ENCODE peak calls at places on chromosomes 6 and 20, in seven cellular contexts. O is renal cortical epithelial cell; D is iris pigment epithelial cell; L is activated T-helper 1 cell treated with anti-CD3 and anti-CD28 coated beads, Interleukin-2, amount 50 U/mL, for 16 hours; P is GM04503; M is GM12864; A is ureter. V is an unnamed sample.

GRCh38 chr6:125104425-125104824 is 49.1 kb upstream of the TPD52L1 start:
- DNase-seq in A (no peak), L (no peak), D (peak; percentile 65), O (peak; percentile 27), M (no peak), P (peak; percentile 76), V (no peak)

GRCh38 chr6:30618270-30618787 is 689 bp downstream of the MRPS18B start:
- DNase-seq in M (no peak), P (no peak), L (no peak), D (no peak), O (no peak), A (no peak), V (no peak)

GRCh38 chr20:23231561-23232218 is 118.9 kb upstream of the NXT1 start:
- DNase-seq in D (no peak), L (no peak), M (no peak), P (no peak), A (peak; percentile 37), O (no peak), V (no peak)

GRCh38 chr20:9444921-9445320 is 69.5 kb upstream of the LAMP5 start:
- DNase-seq in L (no peak), O (no peak), A (no peak), M (no peak), D (no peak), P (no peak), V (no peak)

GRCh38 chr20:41366546-41367392 is at the start of gene EMILIN3:
- DNase-seq in A (no peak), M (no peak), D (no peak), L (no peak), P (no peak), O (no peak), V (no peak)

GRCh38 chr6:139569561-139569960 is 195.1 kb upstream of the CITED2 start:
- DNase-seq in L (no peak), O (peak; percentile 79), P (no peak), M (no peak), D (peak; percentile 53), A (no peak), V (no peak)

GRCh38 chr6:161489626-161490306 is 215.9 kb upstream of the AGPAT4 start:
- DNase-seq in L (no peak), P (no peak), O (peak; percentile 65), D (no peak), M (no peak), A (no peak), V (no peak)

GRCh38 chr20:38489181-38489580 is 16.5 kb downstream of the RALGAPB start:
- DNase-seq in O (no peak), D (no peak), M (no peak), A (no peak), L (no peak), P (no peak), V (no peak)

GRCh38 chr6:169617562-169617961 is 84.3 kb downstream of the WDR27 start:
- DNase-seq in L (no peak), D (no peak), O (no peak), M (no peak), A (no peak), P (no peak), V (no peak)